ENCODE peak calls at places on chromosomes 13 and 19, in nine cellular contexts. One of them, this sample, is unnamed. For H3K36me3, the result is how much of the 10 kb centered on the place peaks cover.

GRCh38 chr13:64758520-64758919 is 2471.6 kb downstream of the PCDH9 start:
- DNase-seq in OCI-LY7: no peak
- DNase-seq in Caco-2: no peak
- DNase-seq in GM12878: no peak
- DNase-seq in mucosa of descending colon: no peak
- DNase-seq in colonic mucosa: no peak
- DNase-seq in Panc1: no peak
- DNase-seq in GM06990: no peak
- DNase-seq in upper lobe of left lung: no peak
- DNase-seq in this sample: no peak

GRCh38 chr19:49774969-49775368 is 8.2 kb downstream of the AP2A1 start:
- DNase-seq in GM06990: no peak
- DNase-seq in GM12878: no peak
- DNase-seq in Caco-2: no peak
- DNase-seq in mucosa of descending colon: no peak
- DNase-seq in upper lobe of left lung: no peak
- DNase-seq in OCI-LY7: no peak
- DNase-seq in Panc1: no peak
- DNase-seq in colonic mucosa: no peak
- DNase-seq in this sample: no peak

GRCh38 chr13:43905435-43906031 is 25.8 kb downstream of the LACC1 start:
- DNase-seq in GM12878: no peak
- DNase-seq in OCI-LY7: peak
- DNase-seq in Caco-2: peak
- DNase-seq in Panc1: peak
- DNase-seq in GM06990: no peak
- DNase-seq in mucosa of descending colon: no peak
- DNase-seq in colonic mucosa: peak
- DNase-seq in upper lobe of left lung: no peak
- DNase-seq in this sample: no peak

GRCh38 chr19:44626067-44626624 is 12.8 kb downstream of the IGSF23 start:
- DNase-seq in Panc1: no peak
- DNase-seq in upper lobe of left lung: no peak
- DNase-seq in GM06990: no peak
- DNase-seq in GM12878: no peak
- DNase-seq in Caco-2: no peak
- DNase-seq in mucosa of descending colon: no peak
- DNase-seq in OCI-LY7: no peak
- DNase-seq in colonic mucosa: no peak
- DNase-seq in this sample: no peak

GRCh38 chr13:20501139-20501538 is 24.5 kb downstream of the CRYL1 start:
- DNase-seq in upper lobe of left lung: no peak
- DNase-seq in Panc1: no peak
- DNase-seq in GM12878: no peak
- DNase-seq in Caco-2: no peak
- DNase-seq in OCI-LY7: no peak
- DNase-seq in colonic mucosa: no peak
- DNase-seq in mucosa of descending colon: no peak
- DNase-seq in GM06990: no peak
- DNase-seq in this sample: no peak

GRCh38 chr19:2084993-2085720 is 11.0 kb downstream of the MOB3A start:
- DNase-seq in colonic mucosa: peak
- DNase-seq in Caco-2: no peak
- DNase-seq in Panc1: no peak
- DNase-seq in OCI-LY7: peak
- DNase-seq in mucosa of descending colon: peak
- DNase-seq in GM06990: peak
- DNase-seq in upper lobe of left lung: peak
- DNase-seq in GM12878: peak
- DNase-seq in this sample: peak

GRCh38 chr13:35838356-35838755 is 292.8 kb downstream of the DCLK1 start:
- DNase-seq in upper lobe of left lung: no peak
- DNase-seq in OCI-LY7: no peak
- DNase-seq in Caco-2: no peak
- DNase-seq in Panc1: no peak
- DNase-seq in mucosa of descending colon: no peak
- DNase-seq in GM06990: no peak
- DNase-seq in colonic mucosa: no peak
- DNase-seq in GM12878: no peak
- DNase-seq in this sample: no peak

GRCh38 chr13:30079501-30079900 is 227.8 kb downstream of the KATNAL1 start:
- DNase-seq in mucosa of descending colon: no peak
- DNase-seq in Caco-2: no peak
- DNase-seq in GM12878: no peak
- DNase-seq in OCI-LY7: no peak
- DNase-seq in colonic mucosa: no peak
- DNase-seq in GM06990: no peak
- DNase-seq in upper lobe of left lung: no peak
- DNase-seq in Panc1: no peak
- DNase-seq in this sample: no peak

GRCh38 chr13:72504026-72504925 is 223.2 kb downstream of the MZT1 start:
- DNase-seq in GM06990: no peak
- DNase-seq in colonic mucosa: no peak
- DNase-seq in Panc1: no peak
- DNase-seq in GM12878: no peak
- DNase-seq in upper lobe of left lung: no peak
- DNase-seq in OCI-LY7: no peak
- DNase-seq in Caco-2: no peak
- DNase-seq in mucosa of descending colon: no peak
- DNase-seq in this sample: no peak

GRCh38 chr13:108326318-108326717 is 56.8 kb downstream of the TNFSF13B start:
- DNase-seq in colonic mucosa: peak
- DNase-seq in GM12878: peak
- DNase-seq in Panc1: no peak
- DNase-seq in upper lobe of left lung: peak
- DNase-seq in OCI-LY7: peak
- DNase-seq in Caco-2: no peak
- DNase-seq in GM06990: peak
- DNase-seq in mucosa of descending colon: peak
- DNase-seq in this sample: peak

GRCh38 chr13:112637017-112637801 is 49.3 kb upstream of the TUBGCP3 start:
- DNase-seq in GM06990: no peak
- DNase-seq in Caco-2: no peak
- DNase-seq in mucosa of descending colon: no peak
- DNase-seq in OCI-LY7: no peak
- DNase-seq in upper lobe of left lung: no peak
- DNase-seq in Panc1: no peak
- DNase-seq in GM12878: no peak
- DNase-seq in colonic mucosa: no peak
- DNase-seq in this sample: peak

GRCh38 chr19:43572172-43572588 is 3.1 kb downstream of the XRCC1 start:
- DNase-seq in colonic mucosa: no peak
- DNase-seq in upper lobe of left lung: no peak
- DNase-seq in Caco-2: no peak
- DNase-seq in mucosa of descending colon: no peak
- DNase-seq in Panc1: no peak
- DNase-seq in GM06990: no peak
- DNase-seq in OCI-LY7: no peak
- DNase-seq in GM12878: no peak
- DNase-seq in this sample: no peak

GRCh38 chr13:50526771-50527567 is 316.5 kb downstream of the DLEU7 start:
- DNase-seq in upper lobe of left lung: peak
- DNase-seq in Caco-2: no peak
- DNase-seq in GM06990: no peak
- DNase-seq in mucosa of descending colon: no peak
- DNase-seq in OCI-LY7: peak
- DNase-seq in Panc1: no peak
- DNase-seq in colonic mucosa: no peak
- DNase-seq in GM12878: no peak
- DNase-seq in this sample: no peak

GRCh38 chr19:33811736-33812387 is 15.2 kb downstream of the KCTD15 start:
- DNase-seq in Caco-2: no peak
- DNase-seq in GM12878: no peak
- DNase-seq in colonic mucosa: no peak
- DNase-seq in upper lobe of left lung: no peak
- DNase-seq in Panc1: no peak
- DNase-seq in OCI-LY7: no peak
- DNase-seq in GM06990: no peak
- DNase-seq in mucosa of descending colon: no peak
- DNase-seq in this sample: peak

GRCh38 chr19:29247912-29248311 is 35.0 kb upstream of the UQCRFS1 start:
- DNase-seq in colonic mucosa: no peak
- DNase-seq in upper lobe of left lung: no peak
- DNase-seq in GM12878: no peak
- DNase-seq in Caco-2: peak
- DNase-seq in GM06990: no peak
- DNase-seq in Panc1: no peak
- DNase-seq in mucosa of descending colon: no peak
- DNase-seq in OCI-LY7: no peak
- DNase-seq in this sample: no peak

GRCh38 chr13:52744842-52745241 is 5.2 kb upstream of the CNMD start:
- DNase-seq in GM06990: no peak
- DNase-seq in upper lobe of left lung: no peak
- DNase-seq in colonic mucosa: no peak
- DNase-seq in OCI-LY7: no peak
- DNase-seq in mucosa of descending colon: no peak
- DNase-seq in GM12878: no peak
- DNase-seq in Panc1: no peak
- DNase-seq in Caco-2: no peak
- DNase-seq in this sample: no peak

DNA sequence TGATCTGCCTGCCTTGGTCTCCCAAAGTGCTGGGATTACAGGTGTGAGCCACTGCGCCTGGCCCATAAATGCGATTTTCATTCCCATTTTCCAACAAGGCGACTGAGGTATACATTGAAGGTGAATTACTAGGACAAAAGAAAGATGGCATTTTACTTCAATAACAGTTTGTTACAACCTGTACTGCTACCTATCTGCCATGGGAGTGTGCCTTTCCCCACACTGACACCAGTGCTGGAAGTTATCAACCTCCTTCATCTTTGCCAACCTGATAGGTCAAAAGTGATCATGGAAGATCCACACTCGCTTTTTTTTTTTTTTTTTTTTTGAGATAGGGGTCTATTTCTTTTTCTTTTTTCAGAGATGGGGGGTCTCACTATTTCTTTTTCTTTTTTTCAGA is 11.0 kb downstream of the CRX start:
- DNase-seq in colonic mucosa: no peak
- DNase-seq in mucosa of descending colon: no peak
- DNase-seq in OCI-LY7: no peak
- DNase-seq in Panc1: no peak
- DNase-seq in GM12878: no peak
- DNase-seq in GM06990: no peak
- DNase-seq in Caco-2: no peak
- DNase-seq in upper lobe of left lung: no peak
- DNase-seq in this sample: no peak
- TF ChIP-seq CTCF in colonic mucosa: no peak
- TF ChIP-seq CTCF in mucosa of descending colon: no peak
- TF ChIP-seq CTCF in OCI-LY7: no peak
- TF ChIP-seq CTCF in Panc1: no peak
- TF ChIP-seq CTCF in GM12878: no peak
- TF ChIP-seq CTCF in GM06990: no peak
- TF ChIP-seq CTCF in Caco-2: no peak
- TF ChIP-seq CTCF in upper lobe of left lung: no peak
- TF ChIP-seq CTCF in this sample: no peak

GRCh38 chr19:58003153-58003828 is 671 bp upstream of the ZNF606 start:
- DNase-seq in upper lobe of left lung: no peak
- DNase-seq in Panc1: no peak
- DNase-seq in OCI-LY7: no peak
- DNase-seq in colonic mucosa: no peak
- DNase-seq in GM12878: no peak
- DNase-seq in GM06990: no peak
- DNase-seq in mucosa of descending colon: no peak
- DNase-seq in Caco-2: no peak
- DNase-seq in this sample: peak
- H3K36me3 ChIP-seq in upper lobe of left lung: under half
- H3K36me3 ChIP-seq in Panc1: under half
- H3K36me3 ChIP-seq in OCI-LY7: under half
- H3K36me3 ChIP-seq in colonic mucosa: under half
- H3K36me3 ChIP-seq in GM12878: under half
- H3K36me3 ChIP-seq in GM06990: under half
- H3K36me3 ChIP-seq in mucosa of descending colon: under half
- H3K36me3 ChIP-seq in Caco-2: under half
- H3K36me3 ChIP-seq in this sample: under half

DNA sequence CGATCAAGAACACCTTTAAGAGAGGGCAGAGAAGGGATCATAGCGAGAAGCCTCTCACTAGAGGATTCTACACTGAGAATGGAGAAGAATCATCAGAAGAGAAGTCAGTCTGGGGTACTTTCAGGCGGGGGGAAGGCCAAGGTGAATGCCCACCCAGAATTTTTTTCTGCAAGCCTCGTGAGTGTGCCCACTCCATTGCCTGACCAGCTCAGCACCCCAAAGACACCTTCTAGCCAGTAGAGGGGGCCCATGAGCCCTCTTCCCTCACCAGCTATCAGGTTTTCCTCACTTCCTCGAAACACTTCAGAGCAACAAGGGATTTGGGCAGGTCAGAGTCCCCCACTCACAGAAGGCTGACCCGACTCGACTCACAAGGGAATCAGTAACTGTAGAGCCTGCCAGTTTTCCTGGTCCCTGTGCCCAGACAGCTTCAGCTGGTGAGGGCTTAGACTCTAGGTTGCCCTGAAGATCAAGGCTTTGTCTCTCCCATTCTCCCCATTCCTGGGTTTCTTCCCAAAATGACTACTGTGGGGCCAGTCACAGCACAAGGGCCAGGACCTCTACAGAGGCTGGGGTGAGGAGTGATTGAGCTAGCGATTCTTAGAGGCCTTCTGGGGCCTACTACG is 18.4 kb downstream of the NLRP13 start:
- DNase-seq in Panc1: no peak
- DNase-seq in mucosa of descending colon: no peak
- DNase-seq in GM12878: no peak
- DNase-seq in upper lobe of left lung: no peak
- DNase-seq in GM06990: no peak
- DNase-seq in OCI-LY7: peak
- DNase-seq in Caco-2: peak
- DNase-seq in colonic mucosa: no peak
- DNase-seq in this sample: no peak
- TF ChIP-seq CTCF in Panc1: peak
- TF ChIP-seq CTCF in mucosa of descending colon: no peak
- TF ChIP-seq CTCF in GM12878: peak
- TF ChIP-seq CTCF in upper lobe of left lung: no peak
- TF ChIP-seq CTCF in GM06990: peak
- TF ChIP-seq CTCF in OCI-LY7: peak
- TF ChIP-seq CTCF in Caco-2: peak
- TF ChIP-seq CTCF in colonic mucosa: no peak
- TF ChIP-seq CTCF in this sample: no peak

DNA sequence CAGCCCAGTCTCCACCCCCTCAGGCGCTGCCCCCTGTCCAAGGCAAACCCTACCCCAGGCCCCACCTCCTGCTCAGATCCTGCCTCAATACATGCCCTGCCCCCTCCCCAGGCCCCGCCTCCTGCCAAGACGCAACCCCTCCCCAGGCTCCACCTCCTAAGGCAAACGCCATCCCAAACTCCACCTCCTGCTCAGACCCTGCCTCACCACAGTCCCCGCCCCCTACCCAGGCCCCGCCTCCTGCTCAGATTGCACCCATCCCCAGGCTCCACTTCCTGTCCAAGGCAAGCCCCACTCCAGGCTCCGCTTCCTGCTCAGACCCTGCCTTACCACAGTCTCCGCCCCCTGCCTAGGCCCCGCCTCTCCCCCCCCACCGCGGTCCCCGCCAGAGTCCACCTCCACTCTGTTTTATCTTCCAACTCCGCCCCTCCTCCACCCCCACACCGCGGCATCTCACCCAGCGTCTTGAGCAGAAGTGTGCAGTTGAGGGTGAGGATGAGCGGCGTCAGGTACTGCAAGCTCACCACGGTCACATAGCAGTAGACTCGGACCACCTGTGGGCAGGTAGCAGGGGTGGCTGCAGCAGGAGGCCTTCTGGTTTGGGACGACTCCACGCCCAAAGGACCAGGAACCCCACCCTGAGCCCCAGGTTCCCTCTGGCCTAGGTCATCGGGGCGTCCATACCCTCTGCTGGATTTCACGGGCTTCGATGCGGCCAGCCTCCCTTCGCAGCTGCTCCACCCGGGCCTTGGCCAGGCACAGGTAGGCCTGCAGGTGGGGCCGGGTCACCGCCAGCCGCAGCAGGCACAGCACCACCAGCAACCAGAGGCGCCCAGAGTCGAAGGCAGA is 17.7 kb downstream of the TMEM161A start:
- DNase-seq in Panc1: no peak
- DNase-seq in upper lobe of left lung: no peak
- DNase-seq in mucosa of descending colon: no peak
- DNase-seq in GM06990: peak
- DNase-seq in GM12878: no peak
- DNase-seq in Caco-2: peak
- DNase-seq in colonic mucosa: peak
- DNase-seq in OCI-LY7: peak
- DNase-seq in this sample: no peak
- H3K36me3 ChIP-seq in Panc1: under half
- H3K36me3 ChIP-seq in upper lobe of left lung: under half
- H3K36me3 ChIP-seq in mucosa of descending colon: under half
- H3K36me3 ChIP-seq in GM06990: under half
- H3K36me3 ChIP-seq in GM12878: under half
- H3K36me3 ChIP-seq in Caco-2: under half
- H3K36me3 ChIP-seq in colonic mucosa: under half
- H3K36me3 ChIP-seq in OCI-LY7: half or more
- H3K36me3 ChIP-seq in this sample: under half